ENCODE peak calls at places on chromosomes 13 and 19, in seven cellular contexts. V, G, D, A, B, C and O are unnamed samples.

GRCh38 chr19:51441410-51442390 is 16.6 kb downstream of the SIGLEC8 start:
- DNase-seq in G (no peak), A (no peak), B (no peak), D (no peak), C (no peak), V (no peak), O (peak)

GRCh38 chr13:46100191-46100877 is 4.5 kb downstream of the CPB2 start:
- DNase-seq in G (no peak), D (no peak), V (no peak), B (no peak), A (no peak), C (no peak), O (no peak)

GRCh38 chr19:20278342-20278741 is 111.3 kb downstream of the ZNF486 start:
- DNase-seq in D (peak), G (no peak), C (no peak), V (no peak), B (no peak), A (no peak), O (no peak)

GRCh38 chr13:96899946-96900345 is 94.3 kb downstream of the OXGR1 start:
- DNase-seq in G (no peak), B (no peak), V (no peak), C (no peak), D (no peak), A (no peak), O (no peak)

GRCh38 chr19:21158523-21159135 is 16.8 kb downstream of the ZNF431 start:
- DNase-seq in B (no peak), C (no peak), A (peak), G (no peak), V (no peak), D (no peak), O (no peak)

GRCh38 chr19:8022275-8022674 is 16.8 kb upstream of the ELAVL1 start:
- DNase-seq in B (no peak), A (no peak), V (no peak), C (peak), D (no peak), G (no peak), O (no peak)

GRCh38 chr13:72141845-72142470 is 275.0 kb upstream of the DACH1 start:
- DNase-seq in B (peak), A (no peak), G (no peak), C (peak), V (no peak), D (no peak), O (no peak)

GRCh38 chr13:63408227-63409202 is 1992.9 kb upstream of the PCDH20 start:
- DNase-seq in C (no peak), G (no peak), V (no peak), B (no peak), D (no peak), A (peak), O (no peak)

GRCh38 chr19:28330831-28331230 is 882.1 kb downstream of the UQCRFS1 start:
- DNase-seq in V (no peak), D (no peak), A (no peak), G (no peak), C (no peak), B (no peak), O (no peak)

GRCh38 chr19:46958542-46958941 is 61.1 kb upstream of the NPAS1 start:
- DNase-seq in V (no peak), C (no peak), D (peak), B (no peak), A (peak), G (no peak), O (no peak)

GRCh38 chr19:35006342-35006998 is 6.3 kb downstream of the GRAMD1A start:
- DNase-seq in B (peak), V (no peak), C (no peak), D (no peak), G (no peak), A (peak), O (no peak)

GRCh38 chr13:21075303-21076264 is 14.2 kb upstream of the LATS2 start:
- DNase-seq in D (no peak), A (no peak), B (no peak), V (peak), G (peak), C (peak), O (no peak)

GRCh38 chr13:83752141-83752540 is 130.1 kb downstream of the SLITRK1 start:
- DNase-seq in D (no peak), G (no peak), V (no peak), A (peak), C (no peak), B (no peak), O (no peak)

GRCh38 chr13:78160793-78161192 is 242.2 kb upstream of the EDNRB start:
- DNase-seq in C (no peak), V (no peak), D (peak), G (no peak), A (peak), B (no peak), O (no peak)